ENCODE peak calls at places on chromosomes 16 and 17, in eight cellular contexts. One of them, this sample, is unnamed.

GRCh38 chr17:43350888-43351361 is 47.9 kb upstream of the ARL4D start:
- DNase-seq in tibial nerve: no peak
- DNase-seq in lower lobe of right lung: no peak
- DNase-seq in nephron progenitor cell: no peak
- DNase-seq in endothelial cell: no peak
- DNase-seq in heart right ventricle: no peak
- DNase-seq in progenitor cell of endocrine pancreas: no peak
- DNase-seq in mesothelial cell of epicardium: no peak
- DNase-seq in this sample: no peak

GRCh38 chr16:61676740-61677139 is 359.5 kb downstream of the CDH8 start:
- DNase-seq in mesothelial cell of epicardium: no peak
- DNase-seq in progenitor cell of endocrine pancreas: no peak
- DNase-seq in heart right ventricle: no peak
- DNase-seq in endothelial cell: no peak
- DNase-seq in nephron progenitor cell: no peak
- DNase-seq in lower lobe of right lung: no peak
- DNase-seq in tibial nerve: no peak
- DNase-seq in this sample: no peak

GRCh38 chr17:8807070-8807550 is 7.9 kb upstream of the MFSD6L start:
- DNase-seq in mesothelial cell of epicardium: no peak
- DNase-seq in endothelial cell: no peak
- DNase-seq in tibial nerve: no peak
- DNase-seq in progenitor cell of endocrine pancreas: no peak
- DNase-seq in lower lobe of right lung: no peak
- DNase-seq in heart right ventricle: no peak
- DNase-seq in nephron progenitor cell: no peak
- DNase-seq in this sample: peak

GRCh38 chr16:55668337-55669281 is 12.8 kb downstream of the SLC6A2 start:
- DNase-seq in endothelial cell: peak
- DNase-seq in mesothelial cell of epicardium: no peak
- DNase-seq in progenitor cell of endocrine pancreas: no peak
- DNase-seq in lower lobe of right lung: no peak
- DNase-seq in heart right ventricle: no peak
- DNase-seq in nephron progenitor cell: no peak
- DNase-seq in tibial nerve: no peak
- DNase-seq in this sample: no peak

GRCh38 chr17:82598256-82599011 is 49.8 kb downstream of the WDR45B start:
- DNase-seq in tibial nerve: no peak
- DNase-seq in mesothelial cell of epicardium: no peak
- DNase-seq in progenitor cell of endocrine pancreas: no peak
- DNase-seq in lower lobe of right lung: peak
- DNase-seq in nephron progenitor cell: no peak
- DNase-seq in endothelial cell: no peak
- DNase-seq in heart right ventricle: no peak
- DNase-seq in this sample: no peak

GRCh38 chr17:79340771-79341528 is 266.3 kb downstream of the ENGASE start:
- DNase-seq in lower lobe of right lung: no peak
- DNase-seq in nephron progenitor cell: no peak
- DNase-seq in endothelial cell: no peak
- DNase-seq in tibial nerve: no peak
- DNase-seq in mesothelial cell of epicardium: no peak
- DNase-seq in heart right ventricle: no peak
- DNase-seq in progenitor cell of endocrine pancreas: no peak
- DNase-seq in this sample: peak

GRCh38 chr16:59783191-59783590 is 1049.1 kb upstream of the GOT2 start:
- DNase-seq in heart right ventricle: no peak
- DNase-seq in endothelial cell: no peak
- DNase-seq in progenitor cell of endocrine pancreas: no peak
- DNase-seq in lower lobe of right lung: no peak
- DNase-seq in nephron progenitor cell: no peak
- DNase-seq in mesothelial cell of epicardium: no peak
- DNase-seq in tibial nerve: no peak
- DNase-seq in this sample: no peak

GRCh38 chr17:76027159-76027839 is at the start of gene EVPL:
- DNase-seq in progenitor cell of endocrine pancreas: no peak
- DNase-seq in lower lobe of right lung: peak
- DNase-seq in heart right ventricle: no peak
- DNase-seq in tibial nerve: no peak
- DNase-seq in mesothelial cell of epicardium: no peak
- DNase-seq in nephron progenitor cell: no peak
- DNase-seq in endothelial cell: no peak
- DNase-seq in this sample: no peak

GRCh38 chr16:89313583-89313982 is 96.1 kb downstream of the ZNF778 start:
- DNase-seq in heart right ventricle: no peak
- DNase-seq in lower lobe of right lung: no peak
- DNase-seq in progenitor cell of endocrine pancreas: no peak
- DNase-seq in nephron progenitor cell: no peak
- DNase-seq in endothelial cell: no peak
- DNase-seq in mesothelial cell of epicardium: no peak
- DNase-seq in tibial nerve: no peak
- DNase-seq in this sample: no peak

GRCh38 chr16:11238272-11239202 is 17.5 kb downstream of the SOCS1 start:
- DNase-seq in lower lobe of right lung: no peak
- DNase-seq in mesothelial cell of epicardium: no peak
- DNase-seq in progenitor cell of endocrine pancreas: no peak
- DNase-seq in heart right ventricle: no peak
- DNase-seq in tibial nerve: no peak
- DNase-seq in endothelial cell: no peak
- DNase-seq in nephron progenitor cell: no peak
- DNase-seq in this sample: no peak

GRCh38 chr16:11893571-11893970 is 22.2 kb downstream of the GSPT1 start:
- DNase-seq in lower lobe of right lung: no peak
- DNase-seq in endothelial cell: no peak
- DNase-seq in mesothelial cell of epicardium: no peak
- DNase-seq in tibial nerve: no peak
- DNase-seq in progenitor cell of endocrine pancreas: no peak
- DNase-seq in heart right ventricle: no peak
- DNase-seq in nephron progenitor cell: no peak
- DNase-seq in this sample: no peak

GRCh38 chr17:10463402-10463801 is 6.0 kb downstream of the MYH4 start:
- DNase-seq in heart right ventricle: no peak
- DNase-seq in lower lobe of right lung: no peak
- DNase-seq in endothelial cell: no peak
- DNase-seq in nephron progenitor cell: no peak
- DNase-seq in mesothelial cell of epicardium: no peak
- DNase-seq in tibial nerve: no peak
- DNase-seq in progenitor cell of endocrine pancreas: no peak
- DNase-seq in this sample: no peak

GRCh38 chr16:71593048-71593999 is 16.4 kb upstream of the TAT start:
- DNase-seq in nephron progenitor cell: no peak
- DNase-seq in heart right ventricle: no peak
- DNase-seq in progenitor cell of endocrine pancreas: no peak
- DNase-seq in tibial nerve: no peak
- DNase-seq in lower lobe of right lung: no peak
- DNase-seq in endothelial cell: no peak
- DNase-seq in mesothelial cell of epicardium: no peak
- DNase-seq in this sample: no peak

GRCh38 chr17:7340179-7340578 is 3.9 kb downstream of the ACAP1 start:
- DNase-seq in nephron progenitor cell: no peak
- DNase-seq in endothelial cell: no peak
- DNase-seq in heart right ventricle: no peak
- DNase-seq in mesothelial cell of epicardium: no peak
- DNase-seq in tibial nerve: no peak
- DNase-seq in progenitor cell of endocrine pancreas: no peak
- DNase-seq in lower lobe of right lung: no peak
- DNase-seq in this sample: no peak

GRCh38 chr16:88945473-88945872 is 31.5 kb downstream of the CBFA2T3 start:
- DNase-seq in lower lobe of right lung: no peak
- DNase-seq in tibial nerve: no peak
- DNase-seq in progenitor cell of endocrine pancreas: no peak
- DNase-seq in heart right ventricle: no peak
- DNase-seq in mesothelial cell of epicardium: no peak
- DNase-seq in endothelial cell: no peak
- DNase-seq in nephron progenitor cell: no peak
- DNase-seq in this sample: no peak

GRCh38 chr16:49701867-49702494 is 153.9 kb downstream of the ZNF423 start:
- DNase-seq in lower lobe of right lung: no peak
- DNase-seq in nephron progenitor cell: peak
- DNase-seq in mesothelial cell of epicardium: peak
- DNase-seq in heart right ventricle: peak
- DNase-seq in progenitor cell of endocrine pancreas: no peak
- DNase-seq in tibial nerve: peak
- DNase-seq in endothelial cell: no peak
- DNase-seq in this sample: no peak

GRCh38 chr17:13029340-13029739 is 11.5 kb upstream of the ELAC2 start:
- DNase-seq in endothelial cell: no peak
- DNase-seq in lower lobe of right lung: no peak
- DNase-seq in mesothelial cell of epicardium: no peak
- DNase-seq in progenitor cell of endocrine pancreas: no peak
- DNase-seq in nephron progenitor cell: no peak
- DNase-seq in tibial nerve: no peak
- DNase-seq in heart right ventricle: no peak
- DNase-seq in this sample: no peak

GRCh38 chr16:49875812-49876715 is 20.2 kb upstream of the ZNF423 start:
- DNase-seq in nephron progenitor cell: no peak
- DNase-seq in mesothelial cell of epicardium: peak
- DNase-seq in lower lobe of right lung: no peak
- DNase-seq in progenitor cell of endocrine pancreas: no peak
- DNase-seq in endothelial cell: no peak
- DNase-seq in heart right ventricle: no peak
- DNase-seq in tibial nerve: no peak
- DNase-seq in this sample: no peak

GRCh38 chr16:89012622-89012995 is 35.6 kb upstream of the CBFA2T3 start:
- DNase-seq in mesothelial cell of epicardium: no peak
- DNase-seq in nephron progenitor cell: no peak
- DNase-seq in endothelial cell: no peak
- DNase-seq in heart right ventricle: no peak
- DNase-seq in lower lobe of right lung: no peak
- DNase-seq in progenitor cell of endocrine pancreas: no peak
- DNase-seq in tibial nerve: no peak
- DNase-seq in this sample: no peak

GRCh38 chr16:74841904-74842303 is 67.3 kb upstream of the FA2H start:
- DNase-seq in endothelial cell: no peak
- DNase-seq in nephron progenitor cell: no peak
- DNase-seq in progenitor cell of endocrine pancreas: no peak
- DNase-seq in mesothelial cell of epicardium: no peak
- DNase-seq in heart right ventricle: no peak
- DNase-seq in lower lobe of right lung: no peak
- DNase-seq in tibial nerve: no peak
- DNase-seq in this sample: no peak

GRCh38 chr17:63275318-63275967 is 170.7 kb downstream of the CYB561 start:
- DNase-seq in heart right ventricle: no peak
- DNase-seq in nephron progenitor cell: no peak
- DNase-seq in tibial nerve: no peak
- DNase-seq in mesothelial cell of epicardium: no peak
- DNase-seq in lower lobe of right lung: no peak
- DNase-seq in endothelial cell: no peak
- DNase-seq in progenitor cell of endocrine pancreas: no peak
- DNase-seq in this sample: no peak

GRCh38 chr17:48025904-48026502 is 11.6 kb downstream of the COPZ2 start:
- DNase-seq in progenitor cell of endocrine pancreas: no peak
- DNase-seq in mesothelial cell of epicardium: no peak
- DNase-seq in lower lobe of right lung: no peak
- DNase-seq in endothelial cell: no peak
- DNase-seq in nephron progenitor cell: no peak
- DNase-seq in heart right ventricle: no peak
- DNase-seq in tibial nerve: no peak
- DNase-seq in this sample: no peak

GRCh38 chr17:70204431-70204830 is 35.1 kb downstream of the KCNJ2 start:
- DNase-seq in tibial nerve: no peak
- DNase-seq in endothelial cell: no peak
- DNase-seq in lower lobe of right lung: no peak
- DNase-seq in mesothelial cell of epicardium: no peak
- DNase-seq in nephron progenitor cell: no peak
- DNase-seq in heart right ventricle: no peak
- DNase-seq in progenitor cell of endocrine pancreas: no peak
- DNase-seq in this sample: no peak

GRCh38 chr17:77327566-77328463 is 187.0 kb downstream of the SEC14L1 start:
- DNase-seq in heart right ventricle: no peak
- DNase-seq in progenitor cell of endocrine pancreas: no peak
- DNase-seq in mesothelial cell of epicardium: peak
- DNase-seq in nephron progenitor cell: no peak
- DNase-seq in tibial nerve: no peak
- DNase-seq in lower lobe of right lung: peak
- DNase-seq in endothelial cell: no peak
- DNase-seq in this sample: peak

GRCh38 chr16:87930456-87930855 is 5.9 kb downstream of the CA5A start:
- DNase-seq in heart right ventricle: no peak
- DNase-seq in tibial nerve: no peak
- DNase-seq in endothelial cell: no peak
- DNase-seq in lower lobe of right lung: no peak
- DNase-seq in nephron progenitor cell: no peak
- DNase-seq in mesothelial cell of epicardium: no peak
- DNase-seq in progenitor cell of endocrine pancreas: no peak
- DNase-seq in this sample: no peak
- TF ChIP-seq CTCF in heart right ventricle: peak
- TF ChIP-seq CTCF in tibial nerve: no peak
- TF ChIP-seq CTCF in endothelial cell: no peak
- TF ChIP-seq CTCF in lower lobe of right lung: no peak
- TF ChIP-seq CTCF in nephron progenitor cell: peak
- TF ChIP-seq CTCF in mesothelial cell of epicardium: peak
- TF ChIP-seq CTCF in progenitor cell of endocrine pancreas: peak
- TF ChIP-seq CTCF in this sample: no peak

GRCh38 chr17:49494937-49495841 is at the start of gene NGFR:
- DNase-seq in tibial nerve: no peak
- DNase-seq in progenitor cell of endocrine pancreas: no peak
- DNase-seq in endothelial cell: peak
- DNase-seq in lower lobe of right lung: no peak
- DNase-seq in heart right ventricle: peak
- DNase-seq in nephron progenitor cell: peak
- DNase-seq in mesothelial cell of epicardium: peak
- DNase-seq in this sample: peak
- TF ChIP-seq CTCF in tibial nerve: peak
- TF ChIP-seq CTCF in progenitor cell of endocrine pancreas: peak
- TF ChIP-seq CTCF in endothelial cell: no peak
- TF ChIP-seq CTCF in lower lobe of right lung: peak
- TF ChIP-seq CTCF in heart right ventricle: peak
- TF ChIP-seq CTCF in nephron progenitor cell: no peak
- TF ChIP-seq CTCF in mesothelial cell of epicardium: no peak
- TF ChIP-seq CTCF in this sample: peak

GRCh38 chr16:3461120-3461519 is 17.6 kb downstream of the NAA60 start:
- DNase-seq in heart right ventricle: no peak
- DNase-seq in endothelial cell: no peak
- DNase-seq in nephron progenitor cell: no peak
- DNase-seq in tibial nerve: no peak
- DNase-seq in progenitor cell of endocrine pancreas: no peak
- DNase-seq in mesothelial cell of epicardium: no peak
- DNase-seq in lower lobe of right lung: no peak
- DNase-seq in this sample: peak
- TF ChIP-seq CTCF in heart right ventricle: no peak
- TF ChIP-seq CTCF in endothelial cell: no peak
- TF ChIP-seq CTCF in nephron progenitor cell: no peak
- TF ChIP-seq CTCF in tibial nerve: no peak
- TF ChIP-seq CTCF in progenitor cell of endocrine pancreas: no peak
- TF ChIP-seq CTCF in mesothelial cell of epicardium: no peak
- TF ChIP-seq CTCF in lower lobe of right lung: no peak
- TF ChIP-seq CTCF in this sample: peak

GRCh38 chr17:61942085-61942484 is 14.3 kb upstream of the INTS2 start:
- DNase-seq in progenitor cell of endocrine pancreas: no peak
- DNase-seq in tibial nerve: no peak
- DNase-seq in lower lobe of right lung: no peak
- DNase-seq in heart right ventricle: no peak
- DNase-seq in mesothelial cell of epicardium: no peak
- DNase-seq in nephron progenitor cell: no peak
- DNase-seq in endothelial cell: no peak
- DNase-seq in this sample: no peak

GRCh38 chr17:61947367-61948078 is 19.7 kb upstream of the INTS2 start:
- DNase-seq in tibial nerve: no peak
- DNase-seq in heart right ventricle: no peak
- DNase-seq in endothelial cell: no peak
- DNase-seq in lower lobe of right lung: no peak
- DNase-seq in mesothelial cell of epicardium: no peak
- DNase-seq in nephron progenitor cell: no peak
- DNase-seq in progenitor cell of endocrine pancreas: no peak
- DNase-seq in this sample: no peak

GRCh38 chr17:61943117-61943516 is 15.3 kb upstream of the INTS2 start:
- DNase-seq in endothelial cell: no peak
- DNase-seq in mesothelial cell of epicardium: no peak
- DNase-seq in progenitor cell of endocrine pancreas: no peak
- DNase-seq in heart right ventricle: no peak
- DNase-seq in tibial nerve: no peak
- DNase-seq in nephron progenitor cell: no peak
- DNase-seq in lower lobe of right lung: no peak
- DNase-seq in this sample: no peak

GRCh38 chr17:61946359-61946758 is 18.6 kb upstream of the INTS2 start:
- DNase-seq in endothelial cell: no peak
- DNase-seq in nephron progenitor cell: no peak
- DNase-seq in heart right ventricle: no peak
- DNase-seq in tibial nerve: no peak
- DNase-seq in progenitor cell of endocrine pancreas: no peak
- DNase-seq in lower lobe of right lung: no peak
- DNase-seq in mesothelial cell of epicardium: no peak
- DNase-seq in this sample: no peak
- TF ChIP-seq CTCF in endothelial cell: no peak
- TF ChIP-seq CTCF in nephron progenitor cell: no peak
- TF ChIP-seq CTCF in heart right ventricle: no peak
- TF ChIP-seq CTCF in tibial nerve: no peak
- TF ChIP-seq CTCF in progenitor cell of endocrine pancreas: no peak
- TF ChIP-seq CTCF in lower lobe of right lung: no peak
- TF ChIP-seq CTCF in mesothelial cell of epicardium: no peak
- TF ChIP-seq CTCF in this sample: no peak

This sample was measured in GM13976.